ENCODE peak calls at places on chromosomes 3 and 15, in four cellular contexts. W, C, F and N are unnamed samples.

GRCh38 chr3:160245261-160245800 is 20.1 kb downstream of the C3orf80 start:
- DNase-seq in W (no peak), C (no peak), F (no peak), N (no peak)

GRCh38 chr3:152977356-152977755 is 142.4 kb downstream of the P2RY1 start:
- DNase-seq in W (no peak), C (no peak), F (no peak), N (no peak)

GRCh38 chr15:77781131-77782051 is 148.7 kb upstream of the LINGO1 start:
- DNase-seq in W (no peak), C (no peak), F (no peak), N (no peak)

GRCh38 chr3:41117398-41117870 is 81.9 kb upstream of the CTNNB1 start:
- DNase-seq in W (peak; percentile 95), C (peak; percentile 48), F (peak; percentile 95), N (no peak)

GRCh38 chr3:152330565-152330964 is 61.8 kb downstream of the MBNL1 start:
- DNase-seq in W (no peak), C (no peak), F (peak; percentile 75), N (no peak)

GRCh38 chr15:61081028-61081322 is 148.1 kb downstream of the RORA start:
- DNase-seq in W (no peak), C (no peak), F (no peak), N (no peak)

GRCh38 chr3:42699511-42699971 is 3.1 kb downstream of the HHATL start:
- DNase-seq in W (no peak), C (no peak), F (no peak), N (no peak)

GRCh38 chr3:190070623-190071347 is 49.9 kb downstream of the P3H2 start:
- DNase-seq in W (peak; percentile 6), C (no peak), F (no peak), N (no peak)

DNA sequence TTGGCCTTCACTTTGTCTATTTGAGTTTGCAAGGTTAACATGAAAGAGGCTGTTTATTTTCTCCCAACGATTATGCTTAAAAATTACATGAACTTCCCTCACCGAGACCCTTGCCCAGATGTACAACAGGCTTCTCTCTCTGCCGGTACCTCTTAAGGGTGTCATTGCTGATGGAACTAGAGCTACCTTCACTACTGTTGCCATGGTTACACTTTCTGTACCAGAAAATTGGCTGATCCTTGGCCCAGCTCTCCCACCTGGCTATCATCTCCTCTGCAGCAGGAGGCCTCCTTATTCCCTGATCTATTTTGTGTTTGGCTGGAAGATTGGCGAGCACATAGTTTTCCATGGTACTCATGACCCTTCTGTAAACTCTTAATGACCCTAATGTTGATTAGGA is 24.0 kb upstream of the LIPC start:
- DNase-seq in W (no peak), C (no peak), F (no peak), N (no peak)
- TF ChIP-seq JUN in W (no peak), C (no peak), F (no peak), N (no peak)

DNA sequence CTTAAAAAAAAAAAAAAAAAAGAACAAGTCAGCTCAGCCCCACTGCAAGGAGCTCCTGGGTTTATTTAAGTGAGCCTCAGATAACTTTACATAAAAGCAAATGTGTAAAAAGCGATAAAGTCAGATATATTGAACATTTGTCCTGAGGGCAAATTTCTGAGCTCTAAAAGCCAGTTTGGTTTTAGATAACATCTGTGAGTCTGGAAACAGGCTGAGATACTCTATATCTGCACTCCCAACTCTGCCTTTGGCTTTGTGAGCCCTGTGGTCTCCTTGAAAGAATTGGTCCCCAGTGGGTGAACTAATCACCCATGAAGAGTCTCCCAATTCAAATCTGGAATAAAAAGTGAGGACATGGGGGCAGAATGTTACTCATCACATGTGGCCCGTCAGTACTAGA is 104.6 kb downstream of the APBA2 start:
- DNase-seq in W (no peak), C (no peak), F (peak; percentile 41), N (no peak)
- TF ChIP-seq NR3C1 in W (no peak), C (no peak), F (no peak), N (no peak)

GRCh38 chr3:110362756-110363155 is 708.9 kb upstream of the NECTIN3 start:
- DNase-seq in W (no peak), C (no peak), F (no peak), N (no peak)
- TF ChIP-seq JUN in W (no peak), C (no peak), F (no peak), N (no peak)

GRCh38 chr3:126545544-126545943 is 13.2 kb downstream of the C3orf22 start:
- DNase-seq in W (no peak), C (no peak), F (no peak), N (peak; percentile 2)

GRCh38 chr3:126542340-126543241 is 16.1 kb downstream of the C3orf22 start:
- DNase-seq in W (no peak), C (no peak), F (no peak), N (peak; percentile 16)

GRCh38 chr3:126544596-126545281 is 14.0 kb downstream of the C3orf22 start:
- DNase-seq in W (no peak), C (no peak), F (no peak), N (peak; percentile 6)

GRCh38 chr3:126541628-126542339 is 16.9 kb downstream of the C3orf22 start:
- DNase-seq in W (no peak), C (no peak), F (no peak), N (peak; percentile 10)

DNA sequence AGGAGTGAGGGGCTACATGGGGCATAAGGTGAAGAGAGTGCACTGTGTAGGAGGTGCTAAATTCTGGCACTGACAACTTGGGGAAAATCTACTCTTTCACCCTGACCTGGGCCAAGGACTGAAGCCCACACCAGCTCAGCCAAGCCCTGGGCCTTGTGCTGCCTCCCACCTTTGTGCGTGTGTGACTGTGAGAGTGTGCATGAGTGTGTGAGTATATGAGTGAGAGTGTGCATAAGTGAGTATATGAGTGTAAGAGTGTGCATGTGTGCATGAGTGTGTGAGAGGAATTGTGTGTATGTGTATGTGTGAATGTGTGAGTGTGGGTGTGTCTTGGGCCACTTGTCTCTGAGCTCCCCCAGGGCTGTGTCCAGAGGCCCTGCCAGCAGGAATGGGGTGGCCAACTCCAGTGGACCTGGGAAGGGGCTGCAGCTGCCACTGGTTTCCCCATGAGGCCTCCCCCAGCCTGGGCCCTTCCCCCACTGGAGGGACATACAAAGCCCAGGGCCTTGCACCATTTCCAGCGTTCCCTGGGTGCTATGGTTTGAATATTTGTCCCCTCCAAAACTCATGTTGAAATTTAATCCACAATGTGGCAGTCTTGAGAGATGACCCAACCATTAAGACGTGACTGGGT is 15.2 kb downstream of the C3orf22 start:
- DNase-seq in W (no peak), C (no peak), F (no peak), N (peak; percentile 4)
- TF ChIP-seq NR3C1 in W (no peak), C (no peak), F (no peak), N (no peak)

DNA sequence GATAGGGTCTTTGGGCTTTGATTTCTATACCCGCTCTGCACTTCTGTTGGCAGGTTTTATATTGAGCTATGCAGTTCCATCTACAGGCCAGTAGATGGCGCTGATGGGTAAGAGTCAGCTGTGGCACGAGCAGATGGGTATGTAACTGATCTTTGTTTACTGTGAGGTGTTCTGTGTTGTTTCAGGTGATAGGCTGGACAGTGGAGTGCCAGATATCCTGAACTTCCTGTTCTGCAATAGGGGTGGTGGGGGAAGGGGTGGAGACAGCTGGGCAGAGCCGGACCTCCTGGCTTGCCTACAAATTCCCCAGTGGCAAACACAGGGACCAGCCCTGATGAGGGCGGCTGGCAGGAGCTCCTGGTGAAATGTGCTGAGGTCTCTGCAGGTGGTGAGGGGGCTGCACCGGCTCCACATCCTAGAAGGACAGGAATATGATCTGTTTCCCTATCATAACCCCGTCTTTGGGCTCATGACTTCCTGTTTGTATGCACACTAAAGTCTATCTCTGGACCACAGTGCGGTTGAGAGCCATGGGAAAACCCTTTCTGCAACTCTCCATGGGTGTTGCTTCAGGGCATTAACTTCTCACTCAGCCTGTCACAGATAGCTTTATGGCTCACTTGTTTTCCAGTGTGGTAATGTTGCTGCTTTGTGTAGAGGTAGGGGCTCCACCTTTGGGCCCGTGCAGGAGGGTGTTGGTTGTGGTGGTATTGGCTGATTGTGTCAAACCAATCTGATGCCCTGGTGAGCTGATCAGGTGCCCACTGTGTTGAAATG is 13.4 kb upstream of the FAM98B start:
- DNase-seq in W (peak; percentile 75), C (peak; percentile 57), F (peak; percentile 81), N (peak; percentile 27)
- TF ChIP-seq JUN in W (no peak), C (no peak), F (no peak), N (no peak)